ENCODE peak calls at places on chromosomes 7 and 10, in eight cellular contexts. One of them, this sample, is unnamed. For H3K9me3 and H3K4me1, the result is how much of the 10 kb centered on the place peaks cover.

GRCh38 chr10:99435986-99436633 is 5.7 kb upstream of the GOT1 start:
- DNase-seq in breast epithelium: no peak
- DNase-seq in neuronal stem cell: peak
- DNase-seq in heart right ventricle: no peak
- DNase-seq in A549: peak
- DNase-seq in OCI-LY7: peak
- DNase-seq in neural progenitor cell: peak
- DNase-seq in lung: no peak
- DNase-seq in this sample: no peak

GRCh38 chr7:34208878-34209621 is 303.7 kb downstream of the BMPER start:
- DNase-seq in A549: no peak
- DNase-seq in OCI-LY7: no peak
- DNase-seq in heart right ventricle: no peak
- DNase-seq in lung: no peak
- DNase-seq in neural progenitor cell: no peak
- DNase-seq in breast epithelium: no peak
- DNase-seq in neuronal stem cell: no peak
- DNase-seq in this sample: no peak

GRCh38 chr7:127578036-127578684 is 7.2 kb downstream of the GCC1 start:
- DNase-seq in OCI-LY7: no peak
- DNase-seq in lung: no peak
- DNase-seq in breast epithelium: no peak
- DNase-seq in heart right ventricle: no peak
- DNase-seq in neural progenitor cell: peak
- DNase-seq in A549: peak
- DNase-seq in neuronal stem cell: no peak
- DNase-seq in this sample: no peak

GRCh38 chr10:71530781-71531180 is 134.1 kb downstream of the CDH23 start:
- DNase-seq in OCI-LY7: no peak
- DNase-seq in neural progenitor cell: no peak
- DNase-seq in lung: no peak
- DNase-seq in A549: no peak
- DNase-seq in heart right ventricle: no peak
- DNase-seq in neuronal stem cell: no peak
- DNase-seq in breast epithelium: no peak
- DNase-seq in this sample: no peak

GRCh38 chr7:21011153-21011552 is 224.5 kb upstream of the SP8 start:
- DNase-seq in lung: no peak
- DNase-seq in heart right ventricle: no peak
- DNase-seq in breast epithelium: peak
- DNase-seq in neural progenitor cell: no peak
- DNase-seq in A549: no peak
- DNase-seq in neuronal stem cell: no peak
- DNase-seq in OCI-LY7: no peak
- DNase-seq in this sample: peak

GRCh38 chr10:10848488-10849111 is 169.1 kb upstream of the CELF2 start:
- DNase-seq in A549: no peak
- DNase-seq in lung: no peak
- DNase-seq in breast epithelium: no peak
- DNase-seq in neuronal stem cell: no peak
- DNase-seq in heart right ventricle: no peak
- DNase-seq in OCI-LY7: no peak
- DNase-seq in neural progenitor cell: no peak
- DNase-seq in this sample: no peak

GRCh38 chr7:17716816-17717215 is 223.5 kb downstream of the SNX13 start:
- DNase-seq in neuronal stem cell: no peak
- DNase-seq in heart right ventricle: no peak
- DNase-seq in neural progenitor cell: no peak
- DNase-seq in lung: no peak
- DNase-seq in OCI-LY7: no peak
- DNase-seq in breast epithelium: no peak
- DNase-seq in A549: no peak
- DNase-seq in this sample: no peak

GRCh38 chr7:141189231-141189630 is 115.4 kb downstream of the TMEM178B start:
- DNase-seq in breast epithelium: no peak
- DNase-seq in lung: no peak
- DNase-seq in neural progenitor cell: no peak
- DNase-seq in neuronal stem cell: no peak
- DNase-seq in OCI-LY7: no peak
- DNase-seq in A549: no peak
- DNase-seq in heart right ventricle: no peak
- DNase-seq in this sample: no peak

GRCh38 chr10:3482200-3482993 is 302.6 kb downstream of the KLF6 start:
- DNase-seq in A549: peak
- DNase-seq in neuronal stem cell: peak
- DNase-seq in neural progenitor cell: peak
- DNase-seq in OCI-LY7: peak
- DNase-seq in breast epithelium: peak
- DNase-seq in heart right ventricle: no peak
- DNase-seq in lung: peak
- DNase-seq in this sample: peak

GRCh38 chr7:105600720-105601550 is 19.6 kb upstream of the EFCAB10 start:
- DNase-seq in breast epithelium: peak
- DNase-seq in A549: no peak
- DNase-seq in neural progenitor cell: no peak
- DNase-seq in OCI-LY7: no peak
- DNase-seq in heart right ventricle: no peak
- DNase-seq in lung: peak
- DNase-seq in neuronal stem cell: no peak
- DNase-seq in this sample: no peak

GRCh38 chr10:119477444-119477843 is 65.1 kb downstream of the RGS10 start:
- DNase-seq in lung: no peak
- DNase-seq in neural progenitor cell: no peak
- DNase-seq in breast epithelium: no peak
- DNase-seq in neuronal stem cell: no peak
- DNase-seq in OCI-LY7: peak
- DNase-seq in heart right ventricle: no peak
- DNase-seq in A549: no peak
- DNase-seq in this sample: no peak

GRCh38 chr10:95288273-95288672 is 2.5 kb downstream of the PDLIM1 start:
- DNase-seq in heart right ventricle: no peak
- DNase-seq in breast epithelium: no peak
- DNase-seq in A549: no peak
- DNase-seq in neural progenitor cell: no peak
- DNase-seq in OCI-LY7: no peak
- DNase-seq in lung: no peak
- DNase-seq in neuronal stem cell: no peak
- DNase-seq in this sample: no peak

GRCh38 chr7:153190452-153190851 is 430.9 kb downstream of the ACTR3B start:
- DNase-seq in lung: no peak
- DNase-seq in neural progenitor cell: peak
- DNase-seq in neuronal stem cell: peak
- DNase-seq in heart right ventricle: no peak
- DNase-seq in breast epithelium: no peak
- DNase-seq in OCI-LY7: peak
- DNase-seq in A549: peak
- DNase-seq in this sample: peak

GRCh38 chr10:23408330-23408976 is 30.4 kb upstream of the OTUD1 start:
- DNase-seq in A549: no peak
- DNase-seq in heart right ventricle: no peak
- DNase-seq in lung: no peak
- DNase-seq in neuronal stem cell: no peak
- DNase-seq in breast epithelium: no peak
- DNase-seq in neural progenitor cell: no peak
- DNase-seq in OCI-LY7: no peak
- DNase-seq in this sample: no peak

GRCh38 chr10:5943536-5943935 is 33.8 kb downstream of the IL15RA start:
- DNase-seq in neuronal stem cell: no peak
- DNase-seq in breast epithelium: no peak
- DNase-seq in heart right ventricle: peak
- DNase-seq in lung: peak
- DNase-seq in OCI-LY7: no peak
- DNase-seq in A549: no peak
- DNase-seq in neural progenitor cell: peak
- DNase-seq in this sample: no peak

GRCh38 chr7:20383351-20383750 is 52.7 kb downstream of the ITGB8 start:
- DNase-seq in neural progenitor cell: no peak
- DNase-seq in breast epithelium: no peak
- DNase-seq in heart right ventricle: no peak
- DNase-seq in neuronal stem cell: no peak
- DNase-seq in lung: no peak
- DNase-seq in OCI-LY7: no peak
- DNase-seq in A549: no peak
- DNase-seq in this sample: no peak

GRCh38 chr10:79331709-79332108 is 15.6 kb upstream of the PPIF start:
- DNase-seq in A549: peak
- DNase-seq in heart right ventricle: no peak
- DNase-seq in neuronal stem cell: no peak
- DNase-seq in lung: no peak
- DNase-seq in OCI-LY7: no peak
- DNase-seq in neural progenitor cell: no peak
- DNase-seq in breast epithelium: no peak
- DNase-seq in this sample: no peak

GRCh38 chr7:17942231-17942630 is 1.9 kb upstream of the SNX13 start:
- DNase-seq in A549: no peak
- DNase-seq in breast epithelium: no peak
- DNase-seq in OCI-LY7: no peak
- DNase-seq in lung: no peak
- DNase-seq in neuronal stem cell: no peak
- DNase-seq in heart right ventricle: no peak
- DNase-seq in neural progenitor cell: no peak
- DNase-seq in this sample: no peak

GRCh38 chr7:41584746-41585145 is 118.1 kb downstream of the INHBA start:
- DNase-seq in breast epithelium: no peak
- DNase-seq in neuronal stem cell: no peak
- DNase-seq in lung: no peak
- DNase-seq in OCI-LY7: no peak
- DNase-seq in neural progenitor cell: no peak
- DNase-seq in A549: no peak
- DNase-seq in heart right ventricle: no peak
- DNase-seq in this sample: no peak

GRCh38 chr10:125213541-125214282 is 53.3 kb upstream of the CTBP2 start:
- DNase-seq in heart right ventricle: no peak
- DNase-seq in lung: no peak
- DNase-seq in breast epithelium: no peak
- DNase-seq in A549: no peak
- DNase-seq in neuronal stem cell: no peak
- DNase-seq in OCI-LY7: no peak
- DNase-seq in neural progenitor cell: no peak
- DNase-seq in this sample: no peak

GRCh38 chr10:114495303-114495702 is 91.0 kb upstream of the AFAP1L2 start:
- DNase-seq in lung: no peak
- DNase-seq in neural progenitor cell: no peak
- DNase-seq in OCI-LY7: no peak
- DNase-seq in neuronal stem cell: no peak
- DNase-seq in breast epithelium: no peak
- DNase-seq in A549: no peak
- DNase-seq in heart right ventricle: no peak
- DNase-seq in this sample: no peak

GRCh38 chr7:63876707-63877322 is 121.8 kb upstream of the ZNF722 start:
- DNase-seq in neuronal stem cell: no peak
- DNase-seq in lung: no peak
- DNase-seq in A549: no peak
- DNase-seq in heart right ventricle: no peak
- DNase-seq in neural progenitor cell: no peak
- DNase-seq in OCI-LY7: no peak
- DNase-seq in breast epithelium: no peak
- DNase-seq in this sample: no peak
- H3K9me3 ChIP-seq in neuronal stem cell: under half
- H3K9me3 ChIP-seq in lung: under half
- H3K9me3 ChIP-seq in A549: under half
- H3K9me3 ChIP-seq in heart right ventricle: half or more
- H3K9me3 ChIP-seq in neural progenitor cell: half or more
- H3K9me3 ChIP-seq in OCI-LY7: under half
- H3K9me3 ChIP-seq in breast epithelium: half or more
- H3K9me3 ChIP-seq in this sample: under half

GRCh38 chr10:126538439-126539140 is 131.9 kb downstream of the C10orf90 start:
- DNase-seq in heart right ventricle: no peak
- DNase-seq in breast epithelium: no peak
- DNase-seq in neuronal stem cell: no peak
- DNase-seq in neural progenitor cell: no peak
- DNase-seq in lung: no peak
- DNase-seq in A549: no peak
- DNase-seq in OCI-LY7: no peak
- DNase-seq in this sample: no peak
- H3K4me1 ChIP-seq in heart right ventricle: under half
- H3K4me1 ChIP-seq in breast epithelium: under half
- H3K4me1 ChIP-seq in neuronal stem cell: under half
- H3K4me1 ChIP-seq in neural progenitor cell: under half
- H3K4me1 ChIP-seq in lung: under half
- H3K4me1 ChIP-seq in A549: under half
- H3K4me1 ChIP-seq in OCI-LY7: under half
- H3K4me1 ChIP-seq in this sample: under half

DNA sequence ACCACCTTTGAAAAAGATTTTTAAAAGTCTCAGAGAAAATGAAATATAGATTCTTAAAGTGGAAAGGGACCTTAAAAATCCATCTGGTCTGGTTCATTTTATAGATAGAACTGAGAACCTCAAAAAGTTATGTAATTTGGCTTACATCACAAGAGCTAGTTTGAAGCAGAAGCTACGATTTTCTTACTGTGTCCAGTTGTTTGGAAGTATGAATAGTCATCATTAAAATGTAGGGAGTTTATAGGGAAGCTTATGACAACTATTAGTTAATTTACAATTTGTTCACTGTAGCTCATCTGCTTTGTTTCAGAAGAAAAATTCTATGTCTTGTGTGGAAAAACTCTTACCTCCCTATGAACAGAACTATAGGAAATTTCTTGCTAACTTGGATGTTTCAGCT is 26.9 kb downstream of the ZEB1 start:
- DNase-seq in heart right ventricle: no peak
- DNase-seq in A549: no peak
- DNase-seq in neuronal stem cell: no peak
- DNase-seq in breast epithelium: no peak
- DNase-seq in OCI-LY7: no peak
- DNase-seq in lung: no peak
- DNase-seq in neural progenitor cell: no peak
- DNase-seq in this sample: no peak
- H3K9me3 ChIP-seq in heart right ventricle: under half
- H3K9me3 ChIP-seq in A549: under half
- H3K9me3 ChIP-seq in neuronal stem cell: under half
- H3K9me3 ChIP-seq in breast epithelium: under half
- H3K9me3 ChIP-seq in OCI-LY7: under half
- H3K9me3 ChIP-seq in lung: under half
- H3K9me3 ChIP-seq in neural progenitor cell: under half
- H3K9me3 ChIP-seq in this sample: under half

DNA sequence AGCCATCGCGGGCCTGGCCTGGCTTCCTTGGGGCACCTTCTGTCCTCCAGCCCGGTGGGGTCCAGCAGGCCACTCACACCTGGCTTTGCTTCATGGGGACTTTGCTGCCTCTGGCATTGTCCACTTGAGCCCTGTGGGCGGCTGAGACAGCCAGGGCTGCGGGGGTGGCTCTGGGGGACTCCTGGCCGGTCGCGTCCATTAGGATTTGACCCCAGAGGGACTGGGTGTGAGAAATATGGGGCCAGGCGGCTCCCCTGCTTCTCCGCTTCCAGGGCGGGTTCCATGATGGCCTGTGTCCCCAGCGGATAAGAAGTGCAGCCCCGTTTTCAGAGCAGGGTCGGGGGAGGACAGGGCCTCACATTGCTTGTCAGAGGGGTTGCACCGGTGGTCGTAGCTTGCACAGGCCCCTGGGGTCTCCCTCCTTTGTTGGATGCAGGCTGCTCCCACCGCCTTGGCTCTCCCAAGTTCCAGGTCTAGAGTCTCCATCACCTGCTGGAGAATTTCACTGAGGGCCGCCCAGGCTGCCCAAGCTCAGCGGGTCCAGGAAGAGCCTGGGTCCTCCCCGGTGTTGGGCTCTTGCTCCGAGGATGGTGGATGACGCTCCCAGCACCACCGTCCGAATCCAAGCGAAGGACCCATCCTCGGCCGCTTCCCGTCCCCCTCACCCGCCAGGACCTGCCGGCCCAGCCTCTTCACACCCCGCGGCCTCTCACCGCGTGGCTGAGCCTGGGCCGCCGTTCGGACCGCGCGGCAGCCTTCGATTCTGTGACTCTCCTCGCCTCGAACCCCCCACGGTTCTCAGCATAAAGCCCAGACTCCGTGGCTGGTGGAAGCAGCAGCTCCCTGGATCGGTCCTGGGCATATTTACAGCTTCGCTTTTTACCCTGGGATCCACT is 140.1 kb downstream of the DYNC2I1 start:
- DNase-seq in heart right ventricle: no peak
- DNase-seq in neuronal stem cell: no peak
- DNase-seq in A549: no peak
- DNase-seq in lung: no peak
- DNase-seq in OCI-LY7: no peak
- DNase-seq in breast epithelium: no peak
- DNase-seq in neural progenitor cell: no peak
- DNase-seq in this sample: no peak
- H3K4me1 ChIP-seq in heart right ventricle: under half
- H3K4me1 ChIP-seq in neuronal stem cell: under half
- H3K4me1 ChIP-seq in A549: under half
- H3K4me1 ChIP-seq in lung: under half
- H3K4me1 ChIP-seq in OCI-LY7: under half
- H3K4me1 ChIP-seq in breast epithelium: under half
- H3K4me1 ChIP-seq in neural progenitor cell: under half
- H3K4me1 ChIP-seq in this sample: under half